ENCODE peak calls at places on chromosomes 7 and 10, in eight cellular contexts. I, J, X, B, K, V, U and R are unnamed samples.

GRCh38 chr10:11227103-11227502 is 209.4 kb downstream of the CELF2 start:
- DNase-seq in I (no peak), J (no peak), X (no peak), B (no peak), K (no peak), V (no peak), U (no peak), R (no peak)

GRCh38 chr10:23514321-23514720 is 75.4 kb downstream of the OTUD1 start:
- DNase-seq in I (no peak), J (no peak), X (no peak), B (no peak), K (no peak), V (no peak), U (no peak), R (no peak)

GRCh38 chr7:130912086-130912909 is 178.3 kb upstream of the KLF14 start:
- DNase-seq in I (no peak), J (no peak), X (no peak), B (no peak), K (no peak), V (no peak), U (no peak), R (no peak)

GRCh38 chr10:7525314-7526016 is 114.6 kb upstream of the SFMBT2 start:
- DNase-seq in I (peak), J (peak), X (peak), B (no peak), K (peak), V (no peak), U (peak), R (peak)

GRCh38 chr10:29926649-29927048 is 132.7 kb downstream of the JCAD start:
- DNase-seq in I (no peak), J (no peak), X (peak), B (no peak), K (no peak), V (no peak), U (no peak), R (no peak)

GRCh38 chr10:71713135-71714040 is 6.2 kb downstream of the C10orf105 start:
- DNase-seq in I (peak), J (peak), X (peak), B (peak), K (no peak), V (peak), U (peak), R (peak)

GRCh38 chr7:99504603-99505323 is at the start of gene ZKSCAN5:
- DNase-seq in I (peak), J (peak), X (peak), B (peak), K (peak), V (peak), U (peak), R (peak)

GRCh38 chr10:64507869-64508609 is 986.8 kb downstream of the REEP3 start:
- DNase-seq in I (no peak), J (no peak), X (no peak), B (no peak), K (no peak), V (no peak), U (no peak), R (no peak)

GRCh38 chr10:109062371-109062770 is 860.9 kb downstream of the XPNPEP1 start:
- DNase-seq in I (no peak), J (no peak), X (no peak), B (no peak), K (no peak), V (no peak), U (no peak), R (no peak)

GRCh38 chr10:80664071-80664680 is 126.5 kb downstream of the SH2D4B start:
- DNase-seq in I (peak), J (peak), X (peak), B (peak), K (peak), V (no peak), U (peak), R (peak)

GRCh38 chr7:27109533-27110162 is 7.2 kb upstream of the HOXA2 start:
- DNase-seq in I (no peak), J (no peak), X (no peak), B (no peak), K (no peak), V (no peak), U (no peak), R (no peak)

GRCh38 chr10:34280599-34281374 is 534.3 kb downstream of the PARD3 start:
- DNase-seq in I (peak), J (no peak), X (peak), B (no peak), K (peak), V (no peak), U (peak), R (no peak)

GRCh38 chr10:69458426-69459100 is 7.3 kb downstream of the TSPAN15 start:
- DNase-seq in I (no peak), J (peak), X (no peak), B (no peak), K (no peak), V (no peak), U (peak), R (peak)

GRCh38 chr7:27178366-27178765 is 4.2 kb upstream of the HOXA10 start:
- DNase-seq in I (no peak), J (no peak), X (no peak), B (peak), K (no peak), V (no peak), U (peak), R (peak)

GRCh38 chr7:41879113-41879385 is 176.2 kb upstream of the INHBA start:
- DNase-seq in I (no peak), J (no peak), X (no peak), B (no peak), K (no peak), V (no peak), U (no peak), R (no peak)

GRCh38 chr7:47597379-47597778 is 15.5 kb upstream of the TNS3 start:
- DNase-seq in I (no peak), J (no peak), X (no peak), B (no peak), K (no peak), V (no peak), U (no peak), R (no peak)

GRCh38 chr10:86687750-86688149 is 19.4 kb downstream of the LDB3 start:
- DNase-seq in I (no peak), J (no peak), X (no peak), B (no peak), K (no peak), V (no peak), U (no peak), R (no peak)

GRCh38 chr10:91712315-91712714 is 79.4 kb upstream of the PPP1R3C start:
- DNase-seq in I (no peak), J (no peak), X (no peak), B (no peak), K (no peak), V (no peak), U (no peak), R (no peak)

GRCh38 chr7:12056381-12056780 is 154.7 kb upstream of the TMEM106B start:
- DNase-seq in I (no peak), J (no peak), X (no peak), B (no peak), K (no peak), V (no peak), U (no peak), R (no peak)

GRCh38 chr7:23654508-23654907 is 25.5 kb upstream of the FAM221A start:
- DNase-seq in I (no peak), J (peak), X (no peak), B (no peak), K (peak), V (no peak), U (no peak), R (peak)

DNA sequence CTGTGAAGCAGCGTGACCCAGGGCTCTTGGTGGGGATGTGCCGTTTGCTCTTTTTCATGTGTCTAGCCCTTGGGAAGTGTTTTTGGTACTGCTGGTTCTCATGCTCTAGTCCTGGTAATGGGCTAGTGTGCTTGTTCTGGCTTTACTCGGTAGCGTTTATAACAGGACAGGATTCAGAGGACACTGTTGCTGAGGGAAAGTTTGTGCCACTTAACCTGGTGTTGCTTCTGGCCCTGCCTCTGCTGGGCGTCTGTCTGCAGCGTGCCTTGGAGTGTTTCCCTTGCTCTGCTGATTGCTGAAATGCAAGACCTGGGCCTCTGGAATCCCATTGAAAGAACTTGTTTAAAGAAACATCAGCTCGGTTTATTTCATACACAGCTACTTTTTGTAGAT is 35.0 kb downstream of the INPP5A start:
- DNase-seq in I (no peak), J (no peak), X (no peak), B (no peak), K (peak), V (no peak), U (peak), R (no peak)
- H3K4me3 ChIP-seq in I (no peak), J (no peak), X (no peak), B (no peak), K (no peak), V (no peak), U (no peak), R (no peak)

GRCh38 chr7:83001362-83002040 is 161.2 kb downstream of the PCLO start:
- DNase-seq in I (no peak), J (no peak), X (no peak), B (no peak), K (no peak), V (no peak), U (no peak), R (no peak)

DNA sequence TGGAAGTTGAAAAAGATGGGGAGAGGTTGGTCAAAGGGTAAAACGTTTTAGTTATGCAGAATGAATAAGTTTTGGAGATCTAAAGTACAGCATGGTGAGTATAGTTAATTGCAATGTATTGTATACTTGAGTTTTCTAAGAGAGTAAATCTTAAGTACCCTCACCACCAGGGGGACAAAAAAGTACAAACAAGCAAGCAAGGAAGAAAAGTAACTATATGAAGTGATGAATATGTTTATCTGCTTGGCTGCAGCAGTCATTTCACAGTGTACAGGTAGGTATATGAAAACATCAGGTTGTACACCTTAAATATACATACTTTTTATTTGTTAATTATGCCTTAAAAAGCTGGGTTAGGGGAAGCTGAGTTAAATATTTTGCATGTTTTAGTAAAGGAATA is 157.3 kb downstream of the PCLO start:
- DNase-seq in I (no peak), J (no peak), X (no peak), B (no peak), K (no peak), V (no peak), U (no peak), R (no peak)
- TF ChIP-seq CTCF in I (no peak), J (no peak), X (no peak), B (no peak), K (peak), V (no peak), U (no peak), R (no peak)

GRCh38 chr7:96136600-96137239 is 185.2 kb downstream of the SLC25A13 start:
- DNase-seq in I (no peak), J (no peak), X (no peak), B (no peak), K (no peak), V (no peak), U (no peak), R (no peak)
- TF ChIP-seq EP300 in I (no peak), J (no peak), X (no peak), B (no peak), K (no peak), V (no peak), U (no peak), R (no peak)

GRCh38 chr10:110864662-110865140 is 7.0 kb upstream of the PDCD4 start:
- DNase-seq in I (no peak), J (no peak), X (no peak), B (no peak), K (no peak), V (no peak), U (no peak), R (no peak)
- H3K4me3 ChIP-seq in I (peak), J (no peak), X (no peak), B (peak), K (no peak), V (peak), U (no peak), R (no peak)

DNA sequence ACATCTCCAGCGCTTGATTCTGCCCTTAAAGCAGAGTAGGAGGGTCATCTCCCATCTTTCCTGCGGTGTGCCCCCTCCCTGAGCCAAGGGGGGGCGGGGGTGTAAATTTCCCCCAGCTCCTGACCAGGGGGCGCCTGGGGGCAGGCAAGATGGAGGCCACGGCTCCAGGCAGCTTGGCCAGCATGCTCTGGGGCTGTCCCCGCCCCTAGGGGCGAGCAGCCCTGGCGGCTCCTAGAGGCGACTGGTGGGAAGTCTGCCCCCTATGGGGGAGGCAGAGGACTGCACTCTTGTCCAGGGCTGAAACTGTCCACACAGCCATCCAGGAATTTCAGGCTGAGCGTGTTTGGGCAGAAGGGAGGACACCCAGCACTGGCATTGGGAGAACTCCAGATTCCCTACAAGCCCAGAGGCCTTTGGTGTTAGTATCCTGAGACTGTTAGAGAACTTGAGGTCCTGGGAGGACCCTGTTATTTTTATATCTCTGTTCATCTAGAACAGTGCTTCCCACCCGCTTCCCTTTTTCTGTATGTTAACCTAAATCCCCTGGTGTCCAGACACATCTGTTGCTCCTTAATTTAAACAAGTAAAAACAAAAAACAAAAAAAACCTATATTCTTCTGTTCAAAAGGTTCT is 4.6 kb downstream of the STRA8 start:
- DNase-seq in I (no peak), J (no peak), X (no peak), B (no peak), K (peak), V (peak), U (no peak), R (no peak)
- TF ChIP-seq CTCF in I (no peak), J (no peak), X (no peak), B (no peak), K (peak), V (no peak), U (no peak), R (no peak)

GRCh38 chr7:56491636-56492425 is 375.6 kb upstream of the NUPR2 start:
- DNase-seq in I (no peak), J (no peak), X (no peak), B (no peak), K (no peak), V (peak), U (no peak), R (no peak)
- TF ChIP-seq EP300 in I (no peak), J (no peak), X (no peak), B (no peak), K (no peak), V (no peak), U (no peak), R (no peak)